ENCODE peak calls at places on chromosomes 13 and 19, in seven cellular contexts. X is WERI-Rb-1; V is dorsolateral prefrontal cortex; Z is astrocyte of the spinal cord; U is A549; K is CD8-positive, alpha-beta memory T cell; S is lower leg skin. C is an unnamed sample.

GRCh38 chr13:27425151-27425917 is 915 bp downstream of the GTF3A start:
- DNase-seq in X (no peak), V (no peak), Z (no peak), U (no peak), K (no peak), S (no peak), C (peak)

GRCh38 chr19:23461120-23461519 is 65.8 kb upstream of the ZNF91 start:
- DNase-seq in X (no peak), V (no peak), Z (no peak), U (no peak), K (no peak), S (no peak), C (no peak)

GRCh38 chr13:43805681-43806128 is 18.9 kb upstream of the ENOX1 start:
- DNase-seq in X (no peak), V (no peak), Z (peak), U (peak), K (no peak), S (no peak), C (peak)

GRCh38 chr13:33355470-33355869 is 69.9 kb upstream of the STARD13 start:
- DNase-seq in X (no peak), V (no peak), Z (no peak), U (no peak), K (no peak), S (no peak), C (peak)

GRCh38 chr13:98676239-98676638 is 76.2 kb downstream of the SLC15A1 start:
- DNase-seq in X (no peak), V (no peak), Z (no peak), U (no peak), K (no peak), S (no peak), C (no peak)

GRCh38 chr13:33931397-33931987 is 113.5 kb downstream of the RFC3 start:
- DNase-seq in X (peak), V (no peak), Z (peak), U (peak), K (no peak), S (no peak), C (peak)

GRCh38 chr13:98606296-98606695 is 29.4 kb upstream of the STK24 start:
- DNase-seq in X (no peak), V (no peak), Z (no peak), U (no peak), K (no peak), S (no peak), C (no peak)

GRCh38 chr19:35896643-35897040 is 3.7 kb downstream of the NFKBID start:
- DNase-seq in X (no peak), V (no peak), Z (no peak), U (no peak), K (no peak), S (no peak), C (no peak)

GRCh38 chr13:32316476-32316875 is 1.2 kb downstream of the BRCA2 start:
- DNase-seq in X (no peak), V (no peak), Z (no peak), U (no peak), K (no peak), S (no peak), C (no peak)

GRCh38 chr13:111203742-111204386 is 88.8 kb downstream of the ARHGEF7 start:
- DNase-seq in X (no peak), V (no peak), Z (no peak), U (no peak), K (no peak), S (no peak), C (no peak)

GRCh38 chr19:7988307-7988706 is 17.1 kb downstream of the ELAVL1 start:
- DNase-seq in X (no peak), V (no peak), Z (no peak), U (no peak), K (no peak), S (no peak), C (no peak)

GRCh38 chr13:30865131-30866009 is 40.7 kb upstream of the MEDAG start:
- DNase-seq in X (peak), V (peak), Z (peak), U (peak), K (peak), S (peak), C (peak)

GRCh38 chr19:29495091-29495490 is 30.7 kb upstream of the VSTM2B start:
- DNase-seq in X (no peak), V (peak), Z (no peak), U (no peak), K (no peak), S (peak), C (no peak)

GRCh38 chr13:71773534-71773933 is 93.5 kb downstream of the DACH1 start:
- DNase-seq in X (no peak), V (no peak), Z (no peak), U (no peak), K (no peak), S (no peak), C (no peak)

GRCh38 chr19:11356074-11356397 is 804 bp downstream of the PLPPR2 start:
- DNase-seq in X (no peak), V (no peak), Z (no peak), U (no peak), K (no peak), S (no peak), C (no peak)

GRCh38 chr13:38743499-38743898 is 56.6 kb downstream of the FREM2 start:
- DNase-seq in X (no peak), V (no peak), Z (no peak), U (no peak), K (no peak), S (no peak), C (no peak)

GRCh38 chr19:17996826-17997316 is 11.1 kb upstream of the ARRDC2 start:
- DNase-seq in X (peak), V (peak), Z (peak), U (peak), K (peak), S (peak), C (peak)

GRCh38 chr19:47542030-47542475 is 27.2 kb upstream of the NAPA start:
- DNase-seq in X (no peak), V (no peak), Z (no peak), U (no peak), K (no peak), S (no peak), C (peak)

GRCh38 chr19:42281175-42282035 is 12.4 kb downstream of the CIC start:
- DNase-seq in X (peak), V (peak), Z (peak), U (no peak), K (no peak), S (peak), C (peak)

GRCh38 chr19:7808108-7808507 is 21.9 kb upstream of the EVI5L start:
- DNase-seq in X (peak), V (no peak), Z (no peak), U (no peak), K (no peak), S (no peak), C (no peak)

GRCh38 chr19:35712910-35713845 is 4.6 kb upstream of the KMT2B start:
- DNase-seq in X (no peak), V (no peak), Z (no peak), U (no peak), K (peak), S (no peak), C (no peak)

GRCh38 chr19:48795855-48796142 is 15.0 kb downstream of the BCAT2 start:
- DNase-seq in X (peak), V (no peak), Z (no peak), U (no peak), K (no peak), S (no peak), C (no peak)

GRCh38 chr19:29683009-29683408 is 17.7 kb downstream of the PLEKHF1 start:
- DNase-seq in X (no peak), V (peak), Z (peak), U (no peak), K (no peak), S (no peak), C (no peak)

GRCh38 chr19:1273263-1274041 is 1.9 kb upstream of the FAM174C start:
- DNase-seq in X (peak), V (no peak), Z (no peak), U (no peak), K (no peak), S (no peak), C (no peak)

GRCh38 chr19:46746281-46746965 is at the start of gene STRN4:
- DNase-seq in X (peak), V (no peak), Z (no peak), U (no peak), K (peak), S (no peak), C (no peak)

GRCh38 chr13:48636550-48636949 is 17.2 kb upstream of the CYSLTR2 start:
- DNase-seq in X (no peak), V (no peak), Z (peak), U (no peak), K (no peak), S (no peak), C (peak)

GRCh38 chr13:24605923-24606372 is 74.3 kb upstream of the ATP12A start:
- DNase-seq in X (peak), V (no peak), Z (no peak), U (peak), K (peak), S (no peak), C (peak)

GRCh38 chr13:112898786-112899617 is 70.0 kb upstream of the MCF2L start:
- DNase-seq in X (peak), V (no peak), Z (no peak), U (no peak), K (no peak), S (no peak), C (no peak)

GRCh38 chr13:100396771-100397170 is 191.8 kb downstream of the GGACT start:
- DNase-seq in X (no peak), V (no peak), Z (no peak), U (no peak), K (no peak), S (no peak), C (no peak)

GRCh38 chr13:97266328-97266727 is 44.2 kb downstream of the MBNL2 start:
- DNase-seq in X (peak), V (no peak), Z (no peak), U (no peak), K (no peak), S (no peak), C (no peak)
- H3K4me3 ChIP-seq in X (no peak), V (peak), Z (no peak), U (no peak), K (no peak), S (no peak), C (no peak)

GRCh38 chr19:3229346-3229743 is 4.9 kb downstream of the CELF5 start:
- DNase-seq in X (no peak), V (no peak), Z (no peak), U (no peak), K (no peak), S (no peak), C (no peak)

GRCh38 chr19:3224346-3225325 is at the start of gene CELF5:
- DNase-seq in X (peak), V (no peak), Z (no peak), U (no peak), K (peak), S (no peak), C (peak)

GRCh38 chr19:3222709-3223108 is 1.8 kb upstream of the CELF5 start:
- DNase-seq in X (no peak), V (no peak), Z (no peak), U (no peak), K (no peak), S (no peak), C (no peak)

GRCh38 chr19:3227054-3227626 is 2.7 kb downstream of the CELF5 start:
- DNase-seq in X (no peak), V (no peak), Z (no peak), U (no peak), K (no peak), S (no peak), C (no peak)

DNA sequence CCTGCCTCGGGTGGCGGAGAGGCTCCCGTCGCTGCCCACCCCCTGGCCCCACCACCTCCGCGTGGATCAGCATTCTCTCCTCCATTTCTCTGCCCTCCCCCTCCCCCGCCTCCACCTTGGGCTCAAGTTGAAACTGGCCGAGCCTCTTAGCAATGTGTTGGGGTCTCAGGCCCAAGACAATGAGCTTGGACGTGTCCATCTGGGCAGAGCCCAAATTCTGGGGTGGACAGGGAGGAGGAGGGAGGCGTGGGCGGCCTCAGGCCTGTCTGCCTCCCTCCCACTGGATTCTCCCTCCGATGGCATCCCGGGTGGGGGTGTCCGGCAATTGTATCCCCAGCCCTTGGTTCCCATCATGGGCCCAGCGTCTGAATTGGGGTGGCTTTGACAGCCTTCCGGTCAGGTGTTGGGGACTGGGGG is 1.2 kb downstream of the CELF5 start:
- DNase-seq in X (no peak), V (no peak), Z (no peak), U (no peak), K (no peak), S (no peak), C (no peak)
- H3K4me3 ChIP-seq in X (no peak), V (peak), Z (no peak), U (no peak), K (no peak), S (no peak), C (no peak)

DNA sequence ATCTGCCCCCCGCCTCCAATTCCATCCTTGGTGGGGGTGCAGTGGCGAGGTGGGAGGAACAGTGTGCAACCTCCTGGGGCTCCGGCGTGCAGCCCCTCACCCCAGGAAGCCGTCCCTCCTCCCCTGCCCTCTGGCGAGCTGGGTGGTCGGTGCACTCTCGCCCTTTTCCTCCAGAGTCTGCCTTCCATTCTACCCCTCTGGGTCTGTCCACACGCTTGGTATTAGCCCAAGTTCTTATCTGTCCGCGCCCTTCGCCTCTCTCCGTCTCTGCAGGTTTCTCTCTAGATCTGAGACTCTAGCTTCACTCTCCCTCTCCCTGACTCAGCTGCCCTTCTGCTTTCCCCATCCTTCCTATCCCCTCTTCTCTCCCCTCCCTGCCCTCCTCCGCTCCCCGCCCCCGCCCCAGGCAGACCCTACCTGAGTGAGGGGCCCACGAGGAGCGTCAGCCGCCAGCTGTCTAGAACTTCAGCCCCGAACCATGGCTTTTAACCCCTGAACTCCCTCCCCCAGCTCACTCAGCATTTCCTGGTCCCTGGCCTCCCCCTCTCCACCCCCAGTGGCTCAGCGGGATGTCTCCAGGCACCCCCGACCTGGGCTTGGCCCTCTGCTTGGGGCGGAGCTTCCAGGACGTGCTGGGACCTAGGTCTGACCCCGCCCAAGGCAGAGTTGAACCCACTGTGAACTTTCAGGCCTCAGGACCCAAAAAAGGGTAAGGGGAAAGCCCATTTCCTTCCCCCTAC is 499 bp upstream of the KLK13 start:
- DNase-seq in X (no peak), V (no peak), Z (no peak), U (no peak), K (no peak), S (peak), C (no peak)
- H3K4me3 ChIP-seq in X (no peak), V (no peak), Z (no peak), U (peak), K (no peak), S (no peak), C (no peak)

DNA sequence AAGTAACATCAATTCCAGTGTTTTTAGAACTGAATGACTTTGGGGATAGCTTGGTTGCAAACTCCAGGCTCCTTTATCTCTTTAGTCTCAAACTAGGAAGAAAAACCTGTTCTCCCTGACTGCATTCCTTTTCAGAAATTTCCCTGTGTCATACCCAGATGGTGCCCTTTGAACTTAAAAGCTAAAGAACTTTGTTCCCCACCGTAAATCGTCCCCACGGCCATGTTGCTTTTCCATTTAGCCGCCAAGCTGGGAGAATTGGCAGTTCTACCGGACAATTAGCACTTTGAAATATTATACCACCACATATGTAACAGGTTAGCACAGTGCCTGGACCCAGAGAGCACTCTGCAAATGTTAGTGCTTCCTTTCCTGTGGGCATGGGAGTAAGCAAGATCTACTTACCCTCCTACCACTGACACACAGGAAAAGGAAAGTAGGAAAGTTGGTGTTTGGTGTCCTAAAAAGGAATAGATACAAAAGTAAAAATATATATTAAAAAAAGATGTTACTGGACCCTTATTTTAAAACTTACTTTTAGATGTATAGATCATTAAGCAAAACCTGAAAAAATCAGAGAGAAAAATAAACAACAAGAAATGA is 191.9 kb upstream of the MIR17HG start:
- DNase-seq in X (no peak), V (no peak), Z (no peak), U (no peak), K (no peak), S (no peak), C (no peak)
- H3K4me3 ChIP-seq in X (no peak), V (no peak), Z (no peak), U (no peak), K (no peak), S (no peak), C (no peak)

GRCh38 chr19:19171110-19171672 is 1.1 kb upstream of the MEF2B start:
- DNase-seq in X (no peak), V (no peak), Z (no peak), U (no peak), K (no peak), S (no peak), C (no peak)

GRCh38 chr19:19171821-19172532 is 1.9 kb upstream of the MEF2B start:
- DNase-seq in X (no peak), V (no peak), Z (peak), U (no peak), K (no peak), S (no peak), C (peak)

GRCh38 chr19:19170053-19170945 is at the start of gene MEF2B:
- DNase-seq in X (peak), V (peak), Z (peak), U (peak), K (peak), S (peak), C (peak)

GRCh38 chr19:19167612-19168011 is 2.5 kb downstream of the MEF2B start:
- DNase-seq in X (no peak), V (no peak), Z (no peak), U (no peak), K (no peak), S (no peak), C (no peak)

DNA sequence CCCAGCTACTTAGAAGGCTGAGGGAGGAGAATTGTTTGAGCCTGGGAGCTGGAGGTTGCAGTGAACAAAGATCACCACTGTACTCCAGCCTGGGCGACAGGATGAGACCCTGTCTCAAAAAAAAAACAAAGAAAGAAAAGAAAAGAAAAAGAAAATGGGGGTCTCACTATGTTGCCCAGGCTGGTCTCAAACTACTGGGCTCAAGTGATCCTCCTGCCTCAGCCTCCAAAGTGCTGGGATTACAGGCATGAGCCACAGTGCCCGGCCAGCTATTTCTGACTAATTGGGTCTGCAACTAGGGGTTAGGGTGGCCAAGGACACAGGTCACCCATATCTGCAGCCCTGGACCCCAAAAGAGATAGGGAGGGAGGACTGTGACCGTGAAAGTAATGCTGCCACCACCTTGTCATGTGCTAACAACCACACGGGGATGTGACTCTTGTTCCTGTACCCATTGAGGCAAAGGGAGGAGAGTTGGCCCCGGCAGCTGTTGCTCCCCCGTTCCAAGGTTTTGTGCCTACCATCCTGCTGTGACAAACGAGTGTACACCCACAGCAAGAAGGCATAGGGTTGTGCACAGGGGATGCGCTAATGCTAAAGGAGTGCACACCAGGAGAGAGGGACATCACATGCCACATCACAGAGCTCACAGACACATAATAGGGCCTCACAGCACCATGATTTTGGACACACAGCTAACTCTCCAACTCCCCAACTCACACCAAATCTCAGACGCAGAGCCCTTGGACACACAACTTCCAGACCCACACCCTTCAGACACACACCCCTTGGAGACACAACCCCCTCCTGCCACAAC is 619 bp downstream of the MEF2B start:
- DNase-seq in X (no peak), V (no peak), Z (no peak), U (no peak), K (no peak), S (no peak), C (no peak)
- H3K4me3 ChIP-seq in X (peak), V (peak), Z (no peak), U (no peak), K (peak), S (no peak), C (no peak)

C was measured in choroid plexus epithelial cell.